ENCODE peak calls at places on chromosomes 7 and 10, in seven cellular contexts. One of them, this sample, is unnamed.

GRCh38 chr10:94076325-94076841 is 82.7 kb downstream of the PLCE1 start:
- DNase-seq in fibroblast of lung: peak
- DNase-seq in fibroblast of the aortic adventitia: peak
- DNase-seq in Peyer's patch: peak
- DNase-seq in GM12864: no peak
- DNase-seq in bronchial epithelial cell: no peak
- DNase-seq in tibial nerve: peak
- DNase-seq in this sample: no peak

GRCh38 chr10:45308707-45309106 is 6.7 kb downstream of the OR13A1 start:
- DNase-seq in bronchial epithelial cell: peak
- DNase-seq in tibial nerve: no peak
- DNase-seq in fibroblast of the aortic adventitia: no peak
- DNase-seq in fibroblast of lung: no peak
- DNase-seq in Peyer's patch: no peak
- DNase-seq in GM12864: peak
- DNase-seq in this sample: no peak

GRCh38 chr7:16839646-16840045 is 34.8 kb upstream of the AGR2 start:
- DNase-seq in fibroblast of the aortic adventitia: peak
- DNase-seq in fibroblast of lung: peak
- DNase-seq in GM12864: no peak
- DNase-seq in bronchial epithelial cell: no peak
- DNase-seq in Peyer's patch: no peak
- DNase-seq in tibial nerve: no peak
- DNase-seq in this sample: no peak

GRCh38 chr10:93468532-93469213 is 13.5 kb downstream of the MYOF start:
- DNase-seq in fibroblast of the aortic adventitia: peak
- DNase-seq in GM12864: no peak
- DNase-seq in bronchial epithelial cell: peak
- DNase-seq in fibroblast of lung: peak
- DNase-seq in Peyer's patch: no peak
- DNase-seq in tibial nerve: no peak
- DNase-seq in this sample: no peak

GRCh38 chr10:72673280-72673679 is 18.7 kb upstream of the MCU start:
- DNase-seq in tibial nerve: no peak
- DNase-seq in GM12864: no peak
- DNase-seq in fibroblast of the aortic adventitia: no peak
- DNase-seq in bronchial epithelial cell: no peak
- DNase-seq in Peyer's patch: no peak
- DNase-seq in fibroblast of lung: no peak
- DNase-seq in this sample: no peak

GRCh38 chr7:82183633-82184032 is 259.9 kb downstream of the CACNA2D1 start:
- DNase-seq in fibroblast of lung: peak
- DNase-seq in GM12864: no peak
- DNase-seq in tibial nerve: no peak
- DNase-seq in bronchial epithelial cell: peak
- DNase-seq in fibroblast of the aortic adventitia: peak
- DNase-seq in Peyer's patch: no peak
- DNase-seq in this sample: no peak

GRCh38 chr7:69664433-69664832 is 66.2 kb downstream of the AUTS2 start:
- DNase-seq in fibroblast of lung: no peak
- DNase-seq in GM12864: no peak
- DNase-seq in bronchial epithelial cell: no peak
- DNase-seq in tibial nerve: no peak
- DNase-seq in Peyer's patch: no peak
- DNase-seq in fibroblast of the aortic adventitia: no peak
- DNase-seq in this sample: no peak

GRCh38 chr10:101716891-101717659 is 22.1 kb upstream of the FBXW4 start:
- DNase-seq in bronchial epithelial cell: peak
- DNase-seq in Peyer's patch: no peak
- DNase-seq in GM12864: no peak
- DNase-seq in fibroblast of lung: no peak
- DNase-seq in tibial nerve: no peak
- DNase-seq in fibroblast of the aortic adventitia: no peak
- DNase-seq in this sample: no peak

GRCh38 chr10:102775973-102776669 is 32.4 kb downstream of the WBP1L start:
- DNase-seq in fibroblast of lung: peak
- DNase-seq in bronchial epithelial cell: peak
- DNase-seq in GM12864: no peak
- DNase-seq in tibial nerve: peak
- DNase-seq in fibroblast of the aortic adventitia: peak
- DNase-seq in Peyer's patch: peak
- DNase-seq in this sample: peak

GRCh38 chr10:122310311-122311050 is 39.4 kb downstream of the BTBD16 start:
- DNase-seq in bronchial epithelial cell: peak
- DNase-seq in fibroblast of lung: peak
- DNase-seq in Peyer's patch: peak
- DNase-seq in fibroblast of the aortic adventitia: no peak
- DNase-seq in GM12864: no peak
- DNase-seq in tibial nerve: no peak
- DNase-seq in this sample: peak

GRCh38 chr7:154842608-154843007 is 160.3 kb downstream of the PAXIP1 start:
- DNase-seq in fibroblast of the aortic adventitia: no peak
- DNase-seq in Peyer's patch: no peak
- DNase-seq in fibroblast of lung: peak
- DNase-seq in tibial nerve: no peak
- DNase-seq in bronchial epithelial cell: no peak
- DNase-seq in GM12864: no peak
- DNase-seq in this sample: no peak

GRCh38 chr7:84916161-84916560 is 270.7 kb downstream of the SEMA3D start:
- DNase-seq in Peyer's patch: no peak
- DNase-seq in fibroblast of the aortic adventitia: no peak
- DNase-seq in fibroblast of lung: no peak
- DNase-seq in tibial nerve: no peak
- DNase-seq in bronchial epithelial cell: no peak
- DNase-seq in GM12864: no peak
- DNase-seq in this sample: no peak

GRCh38 chr10:60043561-60043960 is 137.2 kb upstream of the CCDC6 start:
- DNase-seq in tibial nerve: no peak
- DNase-seq in GM12864: no peak
- DNase-seq in fibroblast of lung: no peak
- DNase-seq in Peyer's patch: no peak
- DNase-seq in fibroblast of the aortic adventitia: no peak
- DNase-seq in bronchial epithelial cell: no peak
- DNase-seq in this sample: no peak

GRCh38 chr7:132117181-132117580 is 459.1 kb downstream of the PLXNA4 start:
- DNase-seq in bronchial epithelial cell: peak
- DNase-seq in tibial nerve: no peak
- DNase-seq in Peyer's patch: no peak
- DNase-seq in fibroblast of lung: peak
- DNase-seq in GM12864: no peak
- DNase-seq in fibroblast of the aortic adventitia: peak
- DNase-seq in this sample: no peak

GRCh38 chr7:121006731-121007315 is 18.3 kb downstream of the CPED1 start:
- DNase-seq in tibial nerve: no peak
- DNase-seq in fibroblast of lung: no peak
- DNase-seq in fibroblast of the aortic adventitia: no peak
- DNase-seq in Peyer's patch: no peak
- DNase-seq in GM12864: no peak
- DNase-seq in bronchial epithelial cell: no peak
- DNase-seq in this sample: no peak

GRCh38 chr10:82564353-82565218 is 689.6 kb downstream of the NRG3 start:
- DNase-seq in bronchial epithelial cell: no peak
- DNase-seq in tibial nerve: no peak
- DNase-seq in Peyer's patch: no peak
- DNase-seq in fibroblast of lung: peak
- DNase-seq in fibroblast of the aortic adventitia: peak
- DNase-seq in GM12864: no peak
- DNase-seq in this sample: no peak

GRCh38 chr7:5360451-5360850 is 63.2 kb downstream of the TNRC18 start:
- DNase-seq in bronchial epithelial cell: no peak
- DNase-seq in Peyer's patch: no peak
- DNase-seq in fibroblast of the aortic adventitia: no peak
- DNase-seq in tibial nerve: no peak
- DNase-seq in GM12864: no peak
- DNase-seq in fibroblast of lung: no peak
- DNase-seq in this sample: no peak

GRCh38 chr10:75367098-75367497 is 34.5 kb downstream of the ZNF503 start:
- DNase-seq in fibroblast of lung: peak
- DNase-seq in GM12864: no peak
- DNase-seq in bronchial epithelial cell: no peak
- DNase-seq in Peyer's patch: no peak
- DNase-seq in tibial nerve: no peak
- DNase-seq in fibroblast of the aortic adventitia: no peak
- DNase-seq in this sample: no peak

GRCh38 chr10:75358835-75359421 is 42.6 kb downstream of the ZNF503 start:
- DNase-seq in bronchial epithelial cell: peak
- DNase-seq in tibial nerve: no peak
- DNase-seq in GM12864: no peak
- DNase-seq in fibroblast of the aortic adventitia: peak
- DNase-seq in fibroblast of lung: peak
- DNase-seq in Peyer's patch: no peak
- DNase-seq in this sample: no peak

GRCh38 chr10:75357500-75357899 is 44.1 kb downstream of the ZNF503 start:
- DNase-seq in GM12864: no peak
- DNase-seq in tibial nerve: no peak
- DNase-seq in fibroblast of lung: no peak
- DNase-seq in fibroblast of the aortic adventitia: no peak
- DNase-seq in bronchial epithelial cell: no peak
- DNase-seq in Peyer's patch: no peak
- DNase-seq in this sample: no peak

GRCh38 chr10:75358121-75358520 is 43.4 kb downstream of the ZNF503 start:
- DNase-seq in Peyer's patch: peak
- DNase-seq in bronchial epithelial cell: no peak
- DNase-seq in fibroblast of lung: no peak
- DNase-seq in fibroblast of the aortic adventitia: no peak
- DNase-seq in tibial nerve: no peak
- DNase-seq in GM12864: no peak
- DNase-seq in this sample: no peak

GRCh38 chr10:75363431-75363830 is 38.1 kb downstream of the ZNF503 start:
- DNase-seq in GM12864: no peak
- DNase-seq in bronchial epithelial cell: no peak
- DNase-seq in tibial nerve: no peak
- DNase-seq in fibroblast of lung: no peak
- DNase-seq in fibroblast of the aortic adventitia: no peak
- DNase-seq in Peyer's patch: no peak
- DNase-seq in this sample: no peak
- TF ChIP-seq CTCF in GM12864: no peak
- TF ChIP-seq CTCF in bronchial epithelial cell: no peak
- TF ChIP-seq CTCF in tibial nerve: no peak
- TF ChIP-seq CTCF in fibroblast of lung: no peak
- TF ChIP-seq CTCF in fibroblast of the aortic adventitia: no peak
- TF ChIP-seq CTCF in Peyer's patch: no peak
- TF ChIP-seq CTCF in this sample: no peak

GRCh38 chr7:100169147-100169850 is 882 bp upstream of the GAL3ST4 start:
- DNase-seq in Peyer's patch: no peak
- DNase-seq in bronchial epithelial cell: no peak
- DNase-seq in fibroblast of lung: no peak
- DNase-seq in tibial nerve: no peak
- DNase-seq in GM12864: no peak
- DNase-seq in fibroblast of the aortic adventitia: no peak
- DNase-seq in this sample: no peak

GRCh38 chr7:100170111-100170897 is 1.9 kb upstream of the GAL3ST4 start:
- DNase-seq in bronchial epithelial cell: no peak
- DNase-seq in GM12864: no peak
- DNase-seq in fibroblast of the aortic adventitia: no peak
- DNase-seq in fibroblast of lung: no peak
- DNase-seq in tibial nerve: no peak
- DNase-seq in Peyer's patch: no peak
- DNase-seq in this sample: no peak

GRCh38 chr7:100173806-100174495 is 3.2 kb downstream of the GPC2 start:
- DNase-seq in tibial nerve: no peak
- DNase-seq in fibroblast of lung: no peak
- DNase-seq in fibroblast of the aortic adventitia: no peak
- DNase-seq in GM12864: no peak
- DNase-seq in Peyer's patch: no peak
- DNase-seq in bronchial epithelial cell: no peak
- DNase-seq in this sample: no peak

GRCh38 chr7:100171087-100171681 is 2.8 kb upstream of the GAL3ST4 start:
- DNase-seq in bronchial epithelial cell: no peak
- DNase-seq in fibroblast of lung: no peak
- DNase-seq in Peyer's patch: no peak
- DNase-seq in tibial nerve: no peak
- DNase-seq in GM12864: no peak
- DNase-seq in fibroblast of the aortic adventitia: no peak
- DNase-seq in this sample: no peak

DNA sequence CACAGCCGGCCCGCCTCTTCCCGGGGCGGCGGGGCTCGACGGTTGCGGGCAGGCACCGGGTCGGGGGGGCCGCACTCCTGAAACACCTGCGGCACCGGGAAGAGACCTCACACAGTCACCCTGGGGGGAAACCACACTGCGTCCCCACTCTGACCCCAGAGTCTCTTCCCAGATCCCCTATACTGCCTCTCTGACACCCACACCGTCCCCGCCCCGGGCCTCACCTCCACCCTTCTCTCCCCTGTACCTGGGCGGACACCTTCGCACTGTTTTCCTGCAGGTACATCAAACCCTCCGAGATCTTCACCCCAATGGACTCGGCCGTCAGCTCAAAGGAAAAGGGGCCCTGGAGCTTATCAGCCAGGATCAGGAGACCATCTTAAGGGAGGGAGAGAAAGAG is 3.4 kb upstream of the GAL3ST4 start:
- DNase-seq in GM12864: no peak
- DNase-seq in fibroblast of the aortic adventitia: no peak
- DNase-seq in tibial nerve: no peak
- DNase-seq in fibroblast of lung: no peak
- DNase-seq in bronchial epithelial cell: no peak
- DNase-seq in Peyer's patch: no peak
- DNase-seq in this sample: no peak
- H3K4me3 ChIP-seq in GM12864: no peak
- H3K4me3 ChIP-seq in fibroblast of the aortic adventitia: no peak
- H3K4me3 ChIP-seq in tibial nerve: peak
- H3K4me3 ChIP-seq in fibroblast of lung: no peak
- H3K4me3 ChIP-seq in bronchial epithelial cell: peak
- H3K4me3 ChIP-seq in Peyer's patch: peak
- H3K4me3 ChIP-seq in this sample: peak

GRCh38 chr10:2619472-2619871 is 447.9 kb upstream of the PFKP start:
- DNase-seq in Peyer's patch: no peak
- DNase-seq in GM12864: no peak
- DNase-seq in fibroblast of the aortic adventitia: no peak
- DNase-seq in bronchial epithelial cell: no peak
- DNase-seq in fibroblast of lung: no peak
- DNase-seq in tibial nerve: no peak
- DNase-seq in this sample: no peak
- TF ChIP-seq CTCF in Peyer's patch: no peak
- TF ChIP-seq CTCF in GM12864: peak
- TF ChIP-seq CTCF in fibroblast of the aortic adventitia: no peak
- TF ChIP-seq CTCF in bronchial epithelial cell: no peak
- TF ChIP-seq CTCF in fibroblast of lung: no peak
- TF ChIP-seq CTCF in tibial nerve: no peak
- TF ChIP-seq CTCF in this sample: no peak

GRCh38 chr7:101173752-101174244 is 6.3 kb downstream of the NAT16 start:
- DNase-seq in bronchial epithelial cell: peak
- DNase-seq in fibroblast of the aortic adventitia: no peak
- DNase-seq in tibial nerve: no peak
- DNase-seq in GM12864: peak
- DNase-seq in Peyer's patch: peak
- DNase-seq in fibroblast of lung: no peak
- DNase-seq in this sample: no peak

GRCh38 chr7:101172005-101172853 is 6.9 kb upstream of the VGF start:
- DNase-seq in fibroblast of lung: no peak
- DNase-seq in bronchial epithelial cell: no peak
- DNase-seq in fibroblast of the aortic adventitia: no peak
- DNase-seq in Peyer's patch: no peak
- DNase-seq in GM12864: no peak
- DNase-seq in tibial nerve: no peak
- DNase-seq in this sample: no peak

GRCh38 chr7:101171442-101171837 is 6.1 kb upstream of the VGF start:
- DNase-seq in Peyer's patch: no peak
- DNase-seq in bronchial epithelial cell: no peak
- DNase-seq in GM12864: no peak
- DNase-seq in fibroblast of lung: no peak
- DNase-seq in tibial nerve: no peak
- DNase-seq in fibroblast of the aortic adventitia: no peak
- DNase-seq in this sample: no peak

GRCh38 chr7:101174322-101174854 is 5.7 kb downstream of the NAT16 start:
- DNase-seq in fibroblast of lung: no peak
- DNase-seq in fibroblast of the aortic adventitia: no peak
- DNase-seq in Peyer's patch: no peak
- DNase-seq in bronchial epithelial cell: no peak
- DNase-seq in tibial nerve: no peak
- DNase-seq in GM12864: no peak
- DNase-seq in this sample: no peak

GRCh38 chr7:101172854-101173751 is 7.0 kb downstream of the NAT16 start:
- DNase-seq in fibroblast of lung: peak
- DNase-seq in fibroblast of the aortic adventitia: peak
- DNase-seq in Peyer's patch: peak
- DNase-seq in bronchial epithelial cell: peak
- DNase-seq in GM12864: no peak
- DNase-seq in tibial nerve: no peak
- DNase-seq in this sample: no peak
- H3K4me3 ChIP-seq in fibroblast of lung: peak
- H3K4me3 ChIP-seq in fibroblast of the aortic adventitia: peak
- H3K4me3 ChIP-seq in Peyer's patch: peak
- H3K4me3 ChIP-seq in bronchial epithelial cell: peak
- H3K4me3 ChIP-seq in GM12864: no peak
- H3K4me3 ChIP-seq in tibial nerve: no peak
- H3K4me3 ChIP-seq in this sample: peak

This sample was measured in right atrium auricular region.